ENCODE peak calls at places on chromosomes 4 and X, in eight cellular contexts. J, F, X, E, K, D, G and W are unnamed samples. For H3K4me1 and H3K9me3, the result is how much of the 10 kb centered on the place peaks cover.

GRCh38 chrX:109902665-109903064 is 100.2 kb upstream of the TMEM164 start:
- DNase-seq in J (no peak), F (no peak), X (no peak), E (no peak), K (no peak), D (peak), G (no peak), W (no peak)

GRCh38 chr4:109588176-109588575 is 28.1 kb downstream of the MCUB start:
- DNase-seq in J (no peak), F (no peak), X (no peak), E (no peak), K (no peak), D (no peak), G (no peak), W (peak)

GRCh38 chrX:19964017-19964710 is 26.7 kb downstream of the BCLAF3 start:
- DNase-seq in J (no peak), F (no peak), X (peak), E (no peak), K (no peak), D (no peak), G (no peak), W (no peak)

GRCh38 chrX:71660562-71661416 is 6.6 kb upstream of the LOC101059915 start:
- DNase-seq in J (no peak), F (no peak), X (peak), E (no peak), K (no peak), D (no peak), G (no peak), W (no peak)

GRCh38 chrX:133413218-133413925 is 1.9 kb downstream of the GPC4 start:
- DNase-seq in J (no peak), F (no peak), X (no peak), E (no peak), K (peak), D (no peak), G (no peak), W (no peak)

GRCh38 chrX:110425222-110425621 is 66.6 kb downstream of the RTL9 start:
- DNase-seq in J (no peak), F (no peak), X (no peak), E (no peak), K (peak), D (no peak), G (no peak), W (no peak)

GRCh38 chr4:6767341-6767724 is 15.2 kb upstream of the KIAA0232 start:
- DNase-seq in J (no peak), F (no peak), X (peak), E (peak), K (no peak), D (no peak), G (no peak), W (no peak)

GRCh38 chr4:11799182-11799581 is 370.5 kb upstream of the HS3ST1 start:
- DNase-seq in J (no peak), F (no peak), X (no peak), E (peak), K (no peak), D (no peak), G (no peak), W (no peak)

GRCh38 chr4:119260528-119260927 is 48.0 kb downstream of the USP53 start:
- DNase-seq in J (no peak), F (no peak), X (no peak), E (no peak), K (no peak), D (no peak), G (no peak), W (no peak)

GRCh38 chr4:167897116-167897515 is 195.2 kb upstream of the ANXA10 start:
- DNase-seq in J (no peak), F (no peak), X (peak), E (no peak), K (no peak), D (peak), G (no peak), W (no peak)

GRCh38 chrX:86369847-86370630 is 221.8 kb downstream of the DACH2 start:
- DNase-seq in J (no peak), F (no peak), X (no peak), E (no peak), K (no peak), D (peak), G (no peak), W (no peak)

GRCh38 chrX:133544105-133544504 is 128.8 kb upstream of the GPC4 start:
- DNase-seq in J (no peak), F (no peak), X (peak), E (peak), K (no peak), D (peak), G (no peak), W (no peak)

GRCh38 chr4:83083925-83084475 is 30.5 kb downstream of the PLAC8 start:
- DNase-seq in J (peak), F (peak), X (no peak), E (peak), K (no peak), D (no peak), G (no peak), W (peak)

GRCh38 chr4:140309124-140309870 is 64.1 kb upstream of the SCOC start:
- DNase-seq in J (no peak), F (no peak), X (peak), E (no peak), K (no peak), D (peak), G (no peak), W (no peak)

GRCh38 chrX:103540145-103540544 is 20.9 kb upstream of the RAB40A start:
- DNase-seq in J (no peak), F (no peak), X (peak), E (no peak), K (no peak), D (peak), G (no peak), W (no peak)

GRCh38 chr4:26028793-26029511 is 114.9 kb downstream of the SMIM20 start:
- DNase-seq in J (peak), F (peak), X (no peak), E (peak), K (peak), D (peak), G (no peak), W (peak)

GRCh38 chrX:106751407-106751806 is 24.9 kb downstream of the RNF128 start:
- DNase-seq in J (no peak), F (no peak), X (no peak), E (no peak), K (no peak), D (no peak), G (no peak), W (no peak)

GRCh38 chr4:2799444-2799911 is 6.6 kb downstream of the SH3BP2 start:
- DNase-seq in J (no peak), F (no peak), X (no peak), E (no peak), K (no peak), D (no peak), G (no peak), W (peak)
- H3K4me1 ChIP-seq in J (half or more), F (under half), X (under half), E (under half), K (half or more), D (under half), G (half or more), W (under half)

GRCh38 chr4:183118585-183118984 is 19.5 kb downstream of the WWC2 start:
- DNase-seq in J (no peak), F (no peak), X (peak), E (no peak), K (peak), D (peak), G (no peak), W (no peak)

DNA sequence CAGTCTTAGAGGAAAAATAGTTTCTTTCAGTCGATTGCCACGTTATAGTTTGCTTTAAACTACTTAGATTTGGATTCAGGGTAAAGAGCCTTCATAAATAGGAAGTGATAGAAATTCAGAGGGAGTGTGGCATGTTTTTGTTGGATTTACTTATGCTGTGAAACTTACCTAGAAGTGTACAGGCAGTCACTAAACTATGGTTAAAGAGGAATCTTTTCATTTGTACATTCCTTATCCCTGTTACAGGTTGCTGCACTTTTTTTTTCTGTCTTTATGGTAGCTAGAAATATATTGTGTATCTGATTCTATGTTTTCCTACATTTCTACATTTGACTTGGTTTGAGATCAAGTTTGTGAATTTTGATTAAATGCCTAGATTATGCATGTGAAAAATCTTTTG is 19.1 kb downstream of the WWC2 start:
- DNase-seq in J (no peak), F (no peak), X (no peak), E (no peak), K (no peak), D (no peak), G (no peak), W (no peak)
- H3K27ac ChIP-seq in J (no peak), F (no peak), X (peak), E (no peak), K (no peak), D (peak), G (no peak), W (no peak)

GRCh38 chrX:16719334-16720084 is at the start of gene SYAP1:
- DNase-seq in J (peak), F (peak), X (peak), E (peak), K (peak), D (peak), G (peak), W (peak)
- H3K9me3 ChIP-seq in J (under half), F (under half), X (under half), E (under half), K (under half), D (under half), G (under half), W (under half)

DNA sequence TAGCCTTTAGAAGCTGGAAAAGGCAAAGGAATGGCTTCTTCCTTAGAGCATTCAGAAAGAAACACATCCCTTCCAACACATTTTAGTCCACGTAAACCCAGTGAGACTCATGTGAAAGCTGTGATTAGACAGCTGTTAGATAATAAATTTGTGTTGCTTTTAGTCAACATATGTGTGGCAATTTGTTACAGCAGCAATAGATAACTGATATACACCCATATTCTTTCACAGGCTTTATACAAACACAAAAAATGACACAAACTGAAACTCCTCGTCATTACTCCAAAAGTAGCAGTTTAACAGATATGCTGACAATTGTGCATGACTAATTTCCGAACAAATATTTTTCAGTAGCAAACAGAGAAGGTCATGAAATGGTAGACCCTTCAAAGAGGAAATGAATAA is 65.3 kb downstream of the ANTXR2 start:
- DNase-seq in J (no peak), F (no peak), X (no peak), E (no peak), K (no peak), D (no peak), G (no peak), W (no peak)
- H3K4me1 ChIP-seq in J (half or more), F (under half), X (under half), E (under half), K (under half), D (under half), G (under half), W (under half)

DNA sequence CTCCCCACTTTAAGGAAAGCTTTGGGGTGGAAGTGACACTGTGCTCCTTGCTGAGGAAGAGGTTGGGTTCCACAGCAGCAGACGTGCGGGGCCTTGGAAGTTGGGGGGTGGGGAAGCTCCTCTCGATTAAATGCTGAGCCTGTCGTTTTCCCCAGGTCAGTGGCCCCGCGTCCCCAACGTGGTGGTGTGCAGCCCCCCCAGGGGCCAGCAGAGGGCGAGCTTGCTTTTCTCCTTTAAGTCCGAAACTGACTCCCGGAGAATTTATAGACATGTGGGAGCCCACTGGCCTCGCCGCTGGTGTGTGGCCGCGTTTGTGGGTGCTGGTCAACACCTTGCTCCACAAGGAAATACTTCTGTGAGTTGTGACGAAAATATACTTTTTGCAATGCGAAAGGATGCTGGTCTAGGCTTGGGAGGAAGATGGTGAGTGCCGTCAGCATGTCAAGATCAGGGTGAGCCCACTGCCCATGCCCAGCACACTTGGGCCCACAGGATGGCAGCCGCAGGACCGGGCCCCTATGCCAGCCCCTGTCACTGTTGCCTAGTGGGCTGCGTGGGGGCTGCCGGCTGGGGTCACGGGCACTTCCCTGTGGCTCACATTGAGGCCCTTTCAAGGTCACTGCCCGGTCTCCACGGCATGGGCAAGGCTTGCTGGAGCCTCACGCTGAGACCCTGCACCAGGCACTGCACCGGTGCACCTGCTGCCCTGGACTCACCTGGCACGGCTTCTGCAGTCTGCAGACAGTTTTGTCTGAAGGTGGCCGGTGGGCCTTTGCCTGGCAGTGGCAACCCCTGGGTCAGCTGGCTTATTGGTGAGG is 9.4 kb downstream of the UVSSA start:
- DNase-seq in J (peak), F (peak), X (peak), E (peak), K (peak), D (peak), G (no peak), W (peak)
- H3K27ac ChIP-seq in J (no peak), F (no peak), X (no peak), E (no peak), K (no peak), D (no peak), G (no peak), W (no peak)

GRCh38 chr4:48011722-48012121 is 4.8 kb downstream of the CNGA1 start:
- DNase-seq in J (no peak), F (no peak), X (no peak), E (no peak), K (no peak), D (no peak), G (no peak), W (no peak)

GRCh38 chr4:48008021-48008596 is 8.4 kb downstream of the CNGA1 start:
- DNase-seq in J (no peak), F (no peak), X (peak), E (no peak), K (no peak), D (no peak), G (no peak), W (no peak)

GRCh38 chr4:48002267-48002666 is 14.2 kb downstream of the CNGA1 start:
- DNase-seq in J (no peak), F (no peak), X (no peak), E (no peak), K (no peak), D (no peak), G (no peak), W (no peak)

DNA sequence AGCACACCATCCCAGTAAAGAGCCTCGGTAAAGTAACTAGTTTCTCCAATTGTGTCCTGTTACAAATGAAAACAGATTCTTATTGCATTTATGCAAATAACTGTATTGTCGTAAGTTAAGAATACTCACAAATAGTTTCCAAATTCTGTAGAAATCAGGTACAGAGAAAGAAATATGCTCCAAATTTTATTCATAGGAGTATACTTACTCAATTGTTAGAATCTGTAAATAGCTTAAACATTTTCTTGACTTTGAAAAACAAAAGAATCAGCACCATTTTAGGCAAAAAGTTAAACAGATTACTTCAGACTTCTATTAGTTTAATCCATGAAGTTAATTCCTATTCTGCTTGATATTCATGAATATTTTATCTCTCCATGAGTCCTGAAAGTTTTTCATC is 10.7 kb downstream of the CNGA1 start:
- DNase-seq in J (no peak), F (no peak), X (no peak), E (no peak), K (no peak), D (no peak), G (no peak), W (no peak)
- H3K9me3 ChIP-seq in J (under half), F (under half), X (under half), E (under half), K (under half), D (under half), G (under half), W (under half)